ENCODE peak calls at places on chromosome 17, in seven cellular contexts. Z, I, U, L, O, Y and T are unnamed samples.

GRCh38 chr17:81453049-81453448 is 57.8 kb downstream of the BAHCC1 start:
- DNase-seq in Z (no peak), I (no peak), U (no peak), L (no peak), O (no peak), Y (no peak), T (no peak)

GRCh38 chr17:41777579-41778188 is 8.8 kb downstream of the JUP start:
- DNase-seq in Z (no peak), I (peak; percentile 92), U (peak; percentile 56), L (no peak), O (peak; percentile 60), Y (no peak), T (no peak)

GRCh38 chr17:81189670-81190530 is 23.9 kb upstream of the AATK start:
- DNase-seq in Z (peak; percentile 49), I (no peak), U (peak; percentile 6), L (no peak), O (no peak), Y (no peak), T (peak; percentile 49)

GRCh38 chr17:55266958-55267688 is 2.4 kb downstream of the HLF start:
- DNase-seq in Z (no peak), I (no peak), U (peak; percentile 12), L (no peak), O (no peak), Y (no peak), T (no peak)

GRCh38 chr17:31605761-31606160 is 214.3 kb downstream of the RAB11FIP4 start:
- DNase-seq in Z (no peak), I (no peak), U (no peak), L (no peak), O (no peak), Y (no peak), T (no peak)

GRCh38 chr17:14205992-14206461 is 30.6 kb downstream of the CDRT15 start:
- DNase-seq in Z (no peak), I (peak; percentile 99), U (no peak), L (peak; percentile 86), O (no peak), Y (no peak), T (peak; percentile 17)

GRCh38 chr17:6639651-6640535 is 618 bp downstream of the KIAA0753 start:
- DNase-seq in Z (peak; percentile 72), I (peak; percentile 39), U (peak; percentile 80), L (no peak), O (peak; percentile 75), Y (peak; percentile 19), T (peak; percentile 57)

GRCh38 chr17:39576187-39576586 is 31.5 kb downstream of the NEUROD2 start:
- DNase-seq in Z (peak; percentile 69), I (no peak), U (peak; percentile 52), L (peak; percentile 6), O (no peak), Y (no peak), T (peak; percentile 83)

GRCh38 chr17:76266244-76266938 is 1.2 kb downstream of the UBALD2 start:
- DNase-seq in Z (no peak), I (no peak), U (peak; percentile 60), L (no peak), O (peak; percentile 57), Y (no peak), T (no peak)

GRCh38 chr17:29251969-29252866 is 5.6 kb downstream of the CRYBA1 start:
- DNase-seq in Z (peak; percentile 45), I (peak; percentile 36), U (peak; percentile 52), L (no peak), O (peak; percentile 48), Y (peak; percentile 21), T (peak; percentile 70)

GRCh38 chr17:1612400-1612799 is 16.2 kb downstream of the SLC43A2 start:
- DNase-seq in Z (no peak), I (no peak), U (no peak), L (no peak), O (peak; percentile 2), Y (no peak), T (no peak)

GRCh38 chr17:35486920-35487727 is 38.6 kb upstream of the SLFN13 start:
- DNase-seq in Z (no peak), I (no peak), U (peak; percentile 91), L (no peak), O (peak; percentile 25), Y (peak; percentile 41), T (peak; percentile 13)

GRCh38 chr17:83180996-83181481 is 101.6 kb downstream of the METRNL start:
- DNase-seq in Z (no peak), I (no peak), U (peak; percentile 24), L (no peak), O (peak; percentile 2), Y (no peak), T (no peak)

GRCh38 chr17:81941484-81942166 is 4.5 kb upstream of the PYCR1 start:
- DNase-seq in Z (peak; percentile 62), I (no peak), U (no peak), L (no peak), O (no peak), Y (no peak), T (peak; percentile 75)

GRCh38 chr17:17394494-17394893 is 82.3 kb upstream of the MED9 start:
- DNase-seq in Z (no peak), I (no peak), U (no peak), L (no peak), O (no peak), Y (no peak), T (no peak)
- TF ChIP-seq EZH2 in Z (no peak), I (no peak), U (no peak), L (no peak), O (no peak), Y (no peak), T (no peak)

GRCh38 chr17:73301359-73301758 is 10.4 kb downstream of the CDC42EP4 start:
- DNase-seq in Z (no peak), I (no peak), U (peak; percentile 52), L (no peak), O (no peak), Y (no peak), T (no peak)
- TF ChIP-seq EZH2phosphoT487 in Z (no peak), I (no peak), U (no peak), L (no peak), O (no peak), Y (no peak), T (no peak)

DNA sequence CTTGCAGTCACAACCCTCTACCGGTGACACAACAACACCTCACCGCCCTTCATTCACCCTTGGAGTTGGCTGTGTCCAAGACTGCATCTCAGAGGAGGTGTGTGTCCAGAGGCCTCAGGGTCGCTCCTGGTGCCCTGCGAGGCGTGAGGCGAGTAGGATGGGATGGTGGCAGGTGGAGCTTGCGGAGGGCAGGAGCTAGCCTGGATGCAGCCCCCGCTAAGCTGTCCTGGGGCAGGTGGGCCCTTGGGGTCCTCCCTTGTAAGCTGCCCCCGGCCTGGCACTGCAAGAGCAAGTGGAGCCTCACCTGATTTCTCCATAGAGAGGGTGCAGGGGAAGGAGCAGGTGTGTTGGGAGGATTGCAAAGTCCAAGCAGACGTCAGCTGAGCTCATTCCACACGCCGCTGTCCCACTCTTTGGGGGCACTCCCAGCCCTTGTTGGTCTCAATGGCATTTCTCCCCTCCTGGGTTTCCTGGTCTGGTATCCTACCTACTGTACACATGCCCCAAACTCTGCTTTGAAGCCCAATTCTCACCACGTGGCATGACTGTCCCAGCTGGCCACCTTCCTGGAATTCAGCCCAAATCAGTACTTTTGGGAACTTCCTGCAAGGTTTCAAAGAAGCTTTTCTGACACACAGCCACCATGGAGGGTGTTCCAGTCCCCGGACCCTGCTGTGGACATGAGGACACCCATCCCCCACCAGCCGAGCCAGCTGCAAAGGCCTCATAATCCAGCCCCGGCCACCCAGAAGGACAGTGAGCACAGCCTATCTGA is 18.1 kb upstream of the ICAM2 start:
- DNase-seq in Z (no peak), I (no peak), U (no peak), L (no peak), O (no peak), Y (no peak), T (no peak)
- TF ChIP-seq EZH2 in Z (no peak), I (no peak), U (no peak), L (no peak), O (no peak), Y (no peak), T (no peak)

GRCh38 chr17:74542166-74542565 is 3.7 kb downstream of the CD300C start:
- DNase-seq in Z (no peak), I (no peak), U (no peak), L (no peak), O (no peak), Y (no peak), T (no peak)
- TF ChIP-seq EZH2phosphoT487 in Z (no peak), I (no peak), U (no peak), L (no peak), O (no peak), Y (no peak), T (no peak)